ENCODE peak calls at places on chromosomes 7 and 10, in four cellular contexts. A, J, C and X are unnamed samples.

GRCh38 chr7:123401295-123401694 is 133.1 kb downstream of the IQUB start:
- DNase-seq in A (no peak), J (no peak), C (no peak), X (no peak)

GRCh38 chr10:70190581-70190980 is 20.3 kb upstream of the SAR1A start:
- DNase-seq in A (no peak), J (no peak), C (no peak), X (no peak)

GRCh38 chr10:124329368-124329767 is 89.4 kb downstream of the OAT start:
- DNase-seq in A (no peak), J (no peak), C (no peak), X (no peak)

GRCh38 chr7:47677664-47678063 is 95.8 kb upstream of the TNS3 start:
- DNase-seq in A (no peak), J (no peak), C (no peak), X (no peak)

GRCh38 chr7:92835851-92836488 is 403 bp downstream of the CDK6 start:
- DNase-seq in A (no peak), J (peak), C (peak), X (no peak)

GRCh38 chr7:128021361-128021760 is 9.9 kb downstream of the LRRC4 start:
- DNase-seq in A (no peak), J (peak), C (no peak), X (no peak)

GRCh38 chr7:87876759-87877234 is 504 bp downstream of the DBF4 start:
- DNase-seq in A (peak), J (peak), C (peak), X (peak)

GRCh38 chr10:43774234-43774769 is 125.6 kb upstream of the ZNF32 start:
- DNase-seq in A (no peak), J (no peak), C (no peak), X (no peak)

GRCh38 chr10:51244739-51245138 is 170.5 kb downstream of the PRKG1 start:
- DNase-seq in A (no peak), J (no peak), C (peak), X (peak)

GRCh38 chr10:78215645-78216044 is 182.0 kb downstream of the RPS24 start:
- DNase-seq in A (peak), J (no peak), C (peak), X (peak)

GRCh38 chr10:116826803-116827202 is 22.5 kb upstream of the ENO4 start:
- DNase-seq in A (no peak), J (no peak), C (peak), X (peak)

GRCh38 chr10:69318087-69318996 is 40.0 kb downstream of the HK1 start:
- DNase-seq in A (peak), J (peak), C (peak), X (peak)

GRCh38 chr7:28957064-28957821 is 887 bp downstream of the TRIL start:
- DNase-seq in A (peak), J (no peak), C (no peak), X (no peak)

GRCh38 chr10:93199221-93199681 is 125.6 kb downstream of the CYP26A1 start:
- DNase-seq in A (peak), J (peak), C (peak), X (no peak)

DNA sequence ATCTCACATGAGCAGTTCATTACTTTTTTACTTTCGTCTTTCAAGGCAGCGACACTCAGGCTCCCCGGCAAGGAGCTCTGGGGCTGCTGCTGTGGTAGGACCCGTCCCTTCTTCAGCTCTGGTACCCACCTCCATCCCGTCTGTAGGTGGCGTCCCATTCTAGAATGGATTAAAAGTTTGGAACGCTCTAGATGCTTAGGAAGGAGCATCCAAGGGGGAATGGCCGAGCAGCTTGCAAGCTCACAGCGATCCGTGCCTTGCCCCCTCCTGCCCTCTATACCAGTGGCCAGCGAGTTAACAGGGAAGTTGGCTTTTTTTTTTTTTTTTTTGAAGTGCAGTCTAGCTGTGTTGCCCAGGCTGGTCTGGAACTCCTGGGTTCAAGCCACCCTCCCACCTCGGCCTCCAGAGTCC is 22.8 kb upstream of the TTYH3 start:
- DNase-seq in A (no peak), J (peak), C (no peak), X (no peak)
- TF ChIP-seq CTCF in A (no peak), J (peak), C (peak), X (peak)

GRCh38 chr10:98309366-98310355 is 41.7 kb upstream of the LOXL4 start:
- DNase-seq in A (peak), J (peak), C (peak), X (peak)
- H3K4me3 ChIP-seq in A (no peak), J (no peak), C (peak), X (no peak)

DNA sequence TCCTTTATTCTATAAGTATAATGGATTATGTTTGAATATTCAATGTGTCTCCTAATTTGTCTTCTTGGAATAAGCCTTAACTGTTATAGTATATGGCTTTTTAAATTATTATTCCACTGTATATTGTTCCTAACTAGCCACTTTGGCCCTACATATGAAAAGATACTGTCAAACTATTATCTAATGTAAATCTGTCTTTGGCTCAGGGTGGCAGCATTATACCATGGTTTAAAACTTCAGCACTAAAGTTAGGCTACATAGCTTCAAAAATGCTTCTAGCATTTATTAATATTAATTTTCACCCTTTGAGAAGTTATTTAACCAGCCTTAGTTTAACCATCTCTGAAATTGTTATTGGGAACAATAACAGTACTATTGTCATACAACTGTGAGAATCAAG is 543.1 kb upstream of the MBL2 start:
- DNase-seq in A (no peak), J (no peak), C (peak), X (no peak)
- TF ChIP-seq CTCF in A (no peak), J (no peak), C (no peak), X (no peak)

GRCh38 chr10:114081911-114082583 is 38.4 kb downstream of the ADRB1 start:
- DNase-seq in A (no peak), J (no peak), C (no peak), X (no peak)
- H3K4me3 ChIP-seq in A (no peak), J (no peak), C (no peak), X (no peak)

GRCh38 chr10:104906112-104906511 is 265.0 kb downstream of the SORCS3 start:
- DNase-seq in A (no peak), J (no peak), C (no peak), X (no peak)
- TF ChIP-seq CTCF in A (no peak), J (no peak), C (no peak), X (no peak)

DNA sequence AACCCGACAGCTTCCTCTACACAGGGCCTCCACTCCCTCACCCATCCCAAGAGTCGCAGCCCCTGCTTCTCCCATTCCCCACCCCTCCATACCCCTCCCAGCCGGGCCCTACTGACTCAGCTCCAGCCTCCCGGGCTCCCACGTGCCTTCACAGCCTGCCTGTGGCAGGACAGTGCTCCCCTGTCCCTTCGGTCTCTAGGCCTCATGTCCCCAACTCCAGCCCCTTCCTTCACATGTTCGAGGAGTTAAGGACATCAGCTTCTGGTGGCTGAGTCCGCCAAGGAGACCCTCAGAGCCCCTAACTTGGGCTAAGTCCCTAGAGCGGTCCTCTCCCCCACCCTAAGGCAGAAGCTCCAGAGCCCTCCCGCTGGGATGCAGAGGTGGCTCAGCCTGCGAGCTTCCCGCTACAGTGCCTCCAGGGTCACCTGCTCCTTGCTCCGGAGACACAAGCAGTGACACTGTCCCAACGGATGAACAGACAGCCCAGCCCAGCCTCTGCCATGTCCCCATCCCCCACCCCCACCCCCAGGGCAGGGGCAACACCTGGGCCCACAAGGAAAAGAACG is 800 bp downstream of the SMARCD3 start:
- DNase-seq in A (no peak), J (no peak), C (no peak), X (no peak)
- H3K4me3 ChIP-seq in A (peak), J (peak), C (peak), X (peak)

DNA sequence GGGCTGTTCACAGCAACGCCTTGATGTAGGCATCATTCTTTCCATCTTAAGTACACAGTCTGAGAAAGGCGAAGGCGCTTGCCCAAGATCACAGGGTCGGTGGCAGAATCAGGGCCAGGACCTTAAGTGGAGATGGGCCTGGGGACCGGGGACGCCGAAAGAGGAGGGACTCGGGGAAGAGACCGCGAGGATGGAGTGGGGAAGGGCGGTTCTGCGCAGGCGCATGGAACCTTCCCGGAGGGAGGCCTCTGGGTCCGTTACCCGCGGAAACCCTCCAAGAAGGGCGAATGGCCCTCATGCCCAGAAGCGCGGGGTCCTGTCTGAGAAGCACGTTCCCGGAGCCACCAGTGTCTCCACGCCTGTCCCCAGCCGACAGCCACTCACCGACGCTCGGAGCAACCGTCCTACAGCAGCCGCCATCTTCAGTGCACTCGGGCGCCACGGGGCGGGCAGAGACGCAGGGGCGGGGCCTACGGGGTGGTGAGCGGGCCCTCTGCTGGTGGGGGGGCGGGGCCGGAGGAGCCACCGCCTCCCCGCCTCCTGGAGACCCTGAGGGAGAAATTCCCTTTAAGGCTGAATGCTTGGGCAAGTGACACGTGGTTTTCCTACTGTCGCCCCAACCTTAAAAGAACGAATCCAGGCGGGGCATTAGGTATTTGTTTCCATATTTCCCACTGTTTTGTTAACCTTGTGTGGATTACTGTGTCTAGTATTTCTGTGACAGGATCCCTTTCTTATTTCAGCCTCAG is at the start of gene PRDX3:
- DNase-seq in A (peak), J (peak), C (peak), X (no peak)
- TF ChIP-seq CTCF in A (peak), J (no peak), C (peak), X (peak)

DNA sequence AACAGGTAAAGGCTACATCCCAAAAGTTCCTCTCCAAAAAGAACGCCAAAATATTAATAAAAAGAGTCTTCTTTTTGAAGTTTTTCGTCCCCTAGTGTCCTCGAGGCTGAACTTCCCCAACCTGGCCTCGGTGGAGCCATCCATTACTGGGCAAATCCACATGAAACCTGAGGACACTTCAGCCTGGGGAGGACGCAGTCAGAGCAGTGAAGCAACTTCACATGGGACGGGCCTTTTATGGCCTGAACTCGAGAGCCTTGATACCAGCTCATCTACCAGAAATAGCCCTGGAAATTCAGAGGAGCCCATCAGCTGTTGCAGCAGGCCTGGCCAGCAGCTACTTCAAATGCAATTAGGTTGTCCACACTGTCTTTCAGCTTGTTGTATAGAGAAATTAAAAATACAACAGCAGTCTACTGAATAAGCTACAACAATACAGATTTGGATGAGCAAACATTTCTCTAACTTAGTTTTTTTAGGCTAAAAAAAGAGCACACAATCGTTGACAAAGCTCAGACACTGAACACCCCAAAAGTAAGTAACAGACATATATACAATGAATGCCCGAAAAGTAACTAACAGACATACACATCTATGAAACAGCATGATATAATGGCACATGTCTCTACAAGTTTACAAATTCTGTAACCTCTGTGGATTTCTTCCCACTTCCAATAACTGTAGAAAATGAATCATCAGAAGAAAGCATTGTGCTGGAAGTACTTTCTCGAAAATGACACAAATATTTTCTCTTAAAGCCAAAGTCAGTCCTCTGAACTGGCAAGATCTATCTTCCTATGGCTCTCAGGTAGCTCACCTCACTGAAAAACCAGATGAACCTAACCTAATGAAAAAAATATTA is at the start of gene SVIL:
- DNase-seq in A (peak), J (no peak), C (peak), X (no peak)
- H3K4me3 ChIP-seq in A (peak), J (no peak), C (peak), X (no peak)

DNA sequence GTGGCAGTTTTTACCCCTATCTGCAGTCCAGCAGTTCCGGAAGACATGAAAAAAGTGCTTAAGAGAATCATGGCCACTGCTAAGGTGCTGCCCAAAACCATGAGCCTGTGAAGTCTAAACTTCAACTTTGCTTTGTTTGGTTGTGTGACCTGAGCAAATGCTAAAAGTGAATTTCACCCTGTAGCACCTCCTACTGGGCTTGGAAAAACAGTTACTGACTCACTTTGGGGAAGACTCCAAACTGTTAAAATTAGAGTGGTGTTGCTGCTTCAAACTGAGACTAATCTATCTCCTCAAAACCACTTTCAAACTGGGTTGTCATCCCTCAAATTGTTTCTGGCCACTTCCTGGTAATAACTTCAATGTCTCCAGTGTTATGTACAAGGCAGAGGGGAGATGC is 21.3 kb downstream of the MKX start:
- DNase-seq in A (no peak), J (no peak), C (no peak), X (no peak)
- TF ChIP-seq CTCF in A (no peak), J (peak), C (peak), X (peak)

GRCh38 chr10:125344573-125345121 is 184.3 kb upstream of the CTBP2 start:
- DNase-seq in A (no peak), J (no peak), C (no peak), X (no peak)
- H3K4me3 ChIP-seq in A (no peak), J (peak), C (no peak), X (no peak)